ENCODE peak calls at places on chromosomes 4 and X, in seven cellular contexts. B is GM04504; F is stimulated activated naive CD8-positive, alpha-beta T cell treated with anti-CD3 and anti-CD28 coated beads, Interleukin-15, Interleukin-2, amounts not matched to agents 100 U/mL and 50 U/mL, for 24 hours; I is sciatic nerve; C is adipocyte; O is GM10248; Z is activated gamma-delta T cell. R is an unnamed sample.

GRCh38 chrX:40083120-40083978 is 14.4 kb downstream of the BCOR start:
- DNase-seq in I (no peak), C (no peak), Z (no peak), B (no peak), O (peak), F (no peak), R (no peak)

GRCh38 chrX:96480081-96480480 is 204.6 kb upstream of the DIAPH2 start:
- DNase-seq in O (no peak), B (peak), Z (no peak), C (peak), F (no peak), I (no peak), R (no peak)

GRCh38 chr4:100900134-100900533 is 382.3 kb upstream of the EMCN start:
- DNase-seq in C (no peak), O (no peak), B (no peak), Z (no peak), F (no peak), I (no peak), R (no peak)

GRCh38 chrX:69145714-69146113 is 19.5 kb downstream of the PJA1 start:
- DNase-seq in Z (no peak), I (no peak), B (no peak), O (no peak), C (no peak), F (no peak), R (no peak)

GRCh38 chrX:107674480-107675364 is 46.4 kb downstream of the PRPS1 start:
- DNase-seq in F (peak), B (peak), Z (no peak), I (no peak), C (peak), O (no peak), R (peak)

GRCh38 chrX:115948018-115948923 is 222.3 kb upstream of the AGTR2 start:
- DNase-seq in C (no peak), F (no peak), O (no peak), Z (no peak), B (no peak), I (no peak), R (no peak)

GRCh38 chr4:88005086-88005485 is 2.3 kb upstream of the PKD2 start:
- DNase-seq in Z (no peak), B (peak), C (peak), I (no peak), F (no peak), O (no peak), R (no peak)

GRCh38 chr4:52861171-52861873 is 795 bp upstream of the RASL11B start:
- DNase-seq in I (no peak), C (no peak), F (no peak), B (no peak), Z (no peak), O (no peak), R (no peak)

GRCh38 chr4:158428242-158428641 is 93.4 kb upstream of the RXFP1 start:
- DNase-seq in I (no peak), C (peak), B (no peak), O (no peak), Z (no peak), F (no peak), R (no peak)

GRCh38 chr4:94577136-94577535 is 125.4 kb downstream of the PDLIM5 start:
- DNase-seq in Z (no peak), B (peak), I (no peak), C (peak), F (no peak), O (no peak), R (no peak)

GRCh38 chr4:127936974-127937373 is 28.0 kb downstream of the MFSD8 start:
- DNase-seq in Z (no peak), F (no peak), B (peak), C (peak), I (no peak), O (no peak), R (no peak)

GRCh38 chr4:9927317-9928007 is 93.8 kb downstream of the SLC2A9 start:
- DNase-seq in Z (no peak), B (no peak), C (no peak), O (no peak), I (no peak), F (no peak), R (no peak)

GRCh38 chrX:124378643-124379042 is 32.3 kb downstream of the SH2D1A start:
- DNase-seq in Z (no peak), F (no peak), O (no peak), C (no peak), B (no peak), I (no peak), R (no peak)

R was measured in activated T-cell treated with anti-CD3 and anti-CD28 coated beads, Interleukin-2, amount 50 U/mL, for 48 hours.